ENCODE peak calls at places on chromosomes 6 and 20, in eight cellular contexts. S is LHCN-M2, L is hypothalamus, I is KG1, N is activated T-cell treated with anti-CD3 and anti-CD28 coated beads for 24 hours, W is COR-L47, F is pulmonary artery endothelial cell, E is tibial nerve. U is an unnamed sample.

GRCh38 chr6:20891161-20891560 is 356.9 kb downstream of the CDKAL1 start:
- DNase-seq in S (no peak), L (no peak), I (no peak), N (no peak), W (no peak), F (no peak), E (no peak), U (no peak)

GRCh38 chr6:122669868-122670267 is 59.7 kb downstream of the PKIB start:
- DNase-seq in S (no peak), L (no peak), I (no peak), N (no peak), W (no peak), F (no peak), E (no peak), U (no peak)

GRCh38 chr6:163324928-163325784 is 89.4 kb upstream of the QKI start:
- DNase-seq in S (peak), L (no peak), I (no peak), N (no peak), W (no peak), F (no peak), E (peak), U (no peak)

GRCh38 chr20:44345147-44345546 is 8.3 kb downstream of the R3HDML start:
- DNase-seq in S (no peak), L (no peak), I (no peak), N (no peak), W (no peak), F (no peak), E (no peak), U (no peak)

GRCh38 chr6:127851197-127851596 is 49.7 kb downstream of the THEMIS start:
- DNase-seq in S (peak), L (no peak), I (no peak), N (no peak), W (no peak), F (no peak), E (no peak), U (no peak)

GRCh38 chr6:56245903-56246351 is 1.5 kb downstream of the COL21A1 start:
- DNase-seq in S (peak), L (no peak), I (no peak), N (no peak), W (no peak), F (no peak), E (no peak), U (no peak)

GRCh38 chr6:169362501-169363121 is 109.0 kb upstream of the THBS2 start:
- DNase-seq in S (no peak), L (no peak), I (no peak), N (no peak), W (no peak), F (no peak), E (no peak), U (no peak)

GRCh38 chr6:149334682-149335160 is 17.2 kb downstream of the TAB2 start:
- DNase-seq in S (peak), L (no peak), I (no peak), N (no peak), W (no peak), F (peak), E (no peak), U (no peak)

GRCh38 chr20:4444404-4444803 is 277.3 kb upstream of the PRND start:
- DNase-seq in S (peak), L (no peak), I (no peak), N (no peak), W (no peak), F (no peak), E (no peak), U (no peak)

GRCh38 chr20:3760980-3761379 is 6.6 kb downstream of the ADISSP start:
- DNase-seq in S (no peak), L (no peak), I (no peak), N (no peak), W (no peak), F (no peak), E (no peak), U (no peak)

GRCh38 chr6:79913369-79913768 is 34.0 kb downstream of the ELOVL4 start:
- DNase-seq in S (no peak), L (no peak), I (no peak), N (no peak), W (no peak), F (no peak), E (no peak), U (no peak)